ENCODE peak calls at places on chromosomes 5 and 9, in ten cellular contexts. R, T, K, V, E, I, A, G, Y and C are unnamed samples.

GRCh38 chr9:125262217-125262991 is 778 bp downstream of the GAPVD1 start:
- DNase-seq in R (no peak), I (no peak), G (no peak), K (no peak), Y (peak; percentile 35), E (no peak), T (no peak), V (no peak), A (no peak), C (no peak)

GRCh38 chr5:11227064-11227463 is 466.0 kb upstream of the DAP start:
- DNase-seq in Y (no peak), V (no peak), K (no peak), G (no peak), I (no peak), E (no peak), A (no peak), T (no peak), R (no peak), C (no peak)

GRCh38 chr5:77882670-77883257 is 106.6 kb upstream of the TBCA start:
- DNase-seq in Y (no peak), T (no peak), G (peak; percentile 83), V (peak; percentile 63), I (no peak), R (peak; percentile 81), K (no peak), E (no peak), A (no peak), C (peak; percentile 53)

GRCh38 chr9:114005371-114006154 is 72.5 kb downstream of the AMBP start:
- DNase-seq in Y (peak; percentile 8), R (no peak), V (no peak), E (peak; percentile 19), K (peak; percentile 3), T (peak; percentile 25), G (no peak), I (peak; percentile 24), A (no peak), C (no peak)

GRCh38 chr5:180233729-180234128 is 24.7 kb upstream of the RASGEF1C start:
- DNase-seq in V (no peak), R (no peak), A (no peak), G (no peak), E (no peak), I (no peak), K (no peak), Y (no peak), T (no peak), C (no peak)

GRCh38 chr5:82185842-82186241 is 92.3 kb downstream of the RPS23 start:
- DNase-seq in I (no peak), R (no peak), V (no peak), Y (no peak), G (no peak), E (no peak), K (no peak), T (no peak), A (no peak), C (no peak)

GRCh38 chr5:132753135-132753987 is 6.1 kb downstream of the CCNI2 start:
- DNase-seq in K (no peak), V (peak; percentile 20), G (no peak), Y (no peak), E (no peak), R (no peak), A (no peak), I (no peak), T (peak; percentile 28), C (no peak)

GRCh38 chr5:79971156-79971555 is 19.9 kb downstream of the MTX3 start:
- DNase-seq in I (no peak), A (no peak), G (peak; percentile 85), Y (no peak), R (peak; percentile 47), E (no peak), V (no peak), K (no peak), T (no peak), C (peak; percentile 83)

GRCh38 chr5:139652788-139653241 is 4.7 kb downstream of the CXXC5 start:
- DNase-seq in K (no peak), A (peak; percentile 14), E (no peak), I (no peak), T (no peak), Y (no peak), V (no peak), R (no peak), G (peak; percentile 26), C (no peak)

GRCh38 chr5:139654875-139655491 is 6.8 kb downstream of the CXXC5 start:
- DNase-seq in E (no peak), T (no peak), G (no peak), V (no peak), Y (no peak), A (peak; percentile 51), K (no peak), R (no peak), I (no peak), C (no peak)

GRCh38 chr5:139655727-139656271 is 7.7 kb downstream of the CXXC5 start:
- DNase-seq in A (peak; percentile 79), G (peak; percentile 29), I (no peak), Y (no peak), R (peak; percentile 63), T (no peak), E (peak; percentile 79), V (no peak), K (peak; percentile 77), C (peak; percentile 82)

GRCh38 chr5:139653616-139654015 is 5.5 kb downstream of the CXXC5 start:
- DNase-seq in R (no peak), T (no peak), I (no peak), E (no peak), Y (no peak), A (no peak), V (no peak), G (no peak), K (no peak), C (no peak)

DNA sequence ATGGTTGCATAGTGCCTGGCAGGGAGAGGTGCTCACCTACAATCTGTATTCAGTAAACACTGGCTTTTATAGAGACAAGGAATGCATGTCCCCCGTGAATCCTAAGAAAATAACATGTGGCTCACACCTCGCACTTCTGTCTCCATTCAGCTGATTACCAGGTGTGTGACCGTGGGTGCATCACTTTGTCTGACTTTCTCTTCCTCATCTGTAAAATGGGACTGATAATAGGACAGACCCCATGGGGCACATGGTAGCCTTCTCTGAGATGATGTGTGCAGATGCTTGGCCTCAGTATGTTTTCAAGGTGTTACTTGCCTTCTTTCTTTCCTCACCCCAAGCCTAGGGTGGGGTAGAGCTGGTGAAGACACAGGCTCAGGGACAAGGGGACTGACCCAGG is 6.3 kb downstream of the CXXC5 start:
- DNase-seq in Y (no peak), E (no peak), G (no peak), K (no peak), I (no peak), A (no peak), T (no peak), V (no peak), R (no peak), C (no peak)
- H3K4me3 ChIP-seq in Y (no peak overlapping the region), E (no peak overlapping the region), G (no peak overlapping the region), K (no peak overlapping the region), I (no peak overlapping the region), A (peak overlapping the region; percentile 90), T (no peak overlapping the region), V (no peak overlapping the region), R (no peak overlapping the region), C (no peak overlapping the region)

DNA sequence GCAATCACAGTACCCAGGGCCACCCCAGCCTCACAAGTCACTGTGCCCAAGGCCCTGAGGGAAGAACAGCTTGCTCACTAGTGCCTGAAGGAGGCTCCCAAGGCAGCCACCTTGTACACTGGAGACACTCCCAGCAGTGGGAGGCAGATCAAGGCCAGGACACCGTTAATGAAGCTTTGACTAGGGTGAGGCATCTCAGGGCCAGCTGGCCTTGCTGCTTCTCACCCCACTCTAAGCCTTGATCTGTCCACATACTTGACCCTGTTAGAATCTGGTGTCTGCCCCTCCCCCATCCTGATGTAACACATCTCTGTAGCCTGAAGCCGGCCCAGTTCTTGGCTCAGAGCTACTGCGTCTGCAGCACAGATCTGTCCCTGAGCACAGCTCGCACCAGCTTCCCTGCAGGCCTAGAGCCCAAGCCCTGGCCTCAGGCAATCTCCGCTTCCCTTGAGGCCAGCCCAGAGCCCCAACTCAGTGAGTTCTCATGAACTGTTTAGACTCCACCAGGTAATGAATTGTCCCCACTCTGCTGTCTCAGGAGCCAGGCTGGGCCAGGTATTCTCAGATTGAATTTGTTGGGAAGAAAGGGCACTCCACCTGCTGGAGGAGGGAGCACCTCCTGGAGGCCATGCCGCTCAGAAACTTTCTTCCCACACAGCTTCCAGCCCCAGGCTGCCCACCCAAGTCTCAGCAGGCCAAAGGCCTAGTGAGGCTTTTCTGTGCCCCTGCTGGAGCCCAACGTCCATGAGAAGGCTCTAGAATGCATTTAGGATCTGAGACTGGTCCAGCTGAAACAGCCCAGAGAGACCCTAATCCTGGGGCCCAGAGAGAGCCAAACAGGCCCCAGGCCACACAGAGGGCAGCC is 13.4 kb upstream of the JADE2 start:
- DNase-seq in R (peak; percentile 86), I (peak; percentile 93), K (peak; percentile 71), A (peak; percentile 72), T (peak; percentile 80), Y (no peak), V (peak; percentile 47), E (peak; percentile 93), G (peak; percentile 75), C (peak; percentile 87)
- TF ChIP-seq CTCF in R (no peak), I (peak; percentile 70), K (peak; percentile 22), A (peak; percentile 54), T (no peak), Y (no peak), V (no peak), E (peak; percentile 48), G (peak; percentile 15), C (peak; percentile 34)

GRCh38 chr5:143434261-143435206 is 31.0 kb upstream of the NR3C1 start:
- DNase-seq in G (peak; percentile 59), V (no peak), I (no peak), K (no peak), E (peak; percentile 85), T (no peak), A (no peak), R (no peak), Y (peak; percentile 55), C (no peak)

GRCh38 chr5:143433680-143434079 is 30.2 kb upstream of the NR3C1 start:
- DNase-seq in T (no peak), I (no peak), E (peak; percentile 65), Y (no peak), G (no peak), A (no peak), V (no peak), R (no peak), K (no peak), C (no peak)

GRCh38 chr5:143431789-143432188 is 28.3 kb upstream of the NR3C1 start:
- DNase-seq in G (no peak), A (no peak), R (no peak), T (no peak), I (no peak), E (no peak), K (no peak), V (no peak), Y (no peak), C (no peak)

GRCh38 chr5:143435207-143435657 is 31.7 kb upstream of the NR3C1 start:
- DNase-seq in V (peak; percentile 93), G (no peak), R (peak; percentile 20), T (peak; percentile 41), Y (peak; percentile 31), I (no peak), E (peak; percentile 50), K (peak; percentile 22), A (no peak), C (no peak)

GRCh38 chr5:143432658-143433239 is 29.3 kb upstream of the NR3C1 start:
- DNase-seq in I (no peak), R (no peak), V (no peak), G (no peak), K (no peak), T (no peak), Y (no peak), E (peak; percentile 70), A (no peak), C (no peak)
- H3K4me3 ChIP-seq in I (no peak overlapping the region), R (no peak overlapping the region), V (no peak overlapping the region), G (no peak overlapping the region), K (no peak overlapping the region), T (no peak overlapping the region), Y (no peak overlapping the region), E (peak overlapping the region; percentile 46), A (no peak overlapping the region), C (no peak overlapping the region)

GRCh38 chr5:33937017-33937699 is 972 bp downstream of the RXFP3 start:
- DNase-seq in R (no peak), A (no peak), E (no peak), I (no peak), Y (no peak), G (no peak), T (no peak), K (no peak), V (no peak), C (no peak)

GRCh38 chr5:33937700-33938506 is 1.7 kb downstream of the RXFP3 start:
- DNase-seq in I (no peak), Y (no peak), V (no peak), A (no peak), R (no peak), E (no peak), T (no peak), K (no peak), G (no peak), C (no peak)

GRCh38 chr5:33936381-33937016 is at the start of gene RXFP3:
- DNase-seq in I (no peak), R (peak; percentile 45), A (no peak), V (no peak), T (no peak), G (peak; percentile 37), E (no peak), Y (no peak), K (no peak), C (peak; percentile 28)

GRCh38 chr5:33933723-33934544 is 2.3 kb upstream of the RXFP3 start:
- DNase-seq in V (no peak), T (no peak), A (no peak), Y (no peak), I (no peak), K (no peak), G (peak; percentile 44), R (no peak), E (no peak), C (peak; percentile 6)

DNA sequence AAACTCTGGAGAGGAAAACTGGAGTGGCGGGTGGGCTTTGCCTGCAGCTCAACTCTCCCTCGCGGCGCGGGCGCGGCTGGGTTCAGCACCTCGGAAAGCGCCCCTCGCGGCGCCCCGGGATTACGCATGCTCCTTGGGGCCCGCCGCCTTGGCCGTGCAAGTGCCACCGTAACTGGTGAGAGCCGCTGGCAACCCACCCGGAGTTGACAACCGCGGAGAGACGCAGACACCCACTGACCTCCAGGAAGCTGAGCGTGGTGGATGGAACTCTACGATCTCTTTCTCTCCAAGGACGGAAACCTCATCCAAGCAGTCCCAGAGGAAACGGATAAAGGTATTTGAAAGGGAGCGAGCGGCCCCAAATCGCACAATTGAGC is 194 bp upstream of the RXFP3 start:
- DNase-seq in V (peak; percentile 33), G (peak; percentile 47), R (peak; percentile 70), I (no peak), K (peak; percentile 48), A (peak; percentile 51), T (no peak), E (peak; percentile 55), Y (peak; percentile 38), C (peak; percentile 51)
- TF ChIP-seq CTCF in V (no peak), G (no peak), R (no peak), I (no peak), K (peak; percentile 18), A (peak; percentile 46), T (no peak), E (peak; percentile 13), Y (no peak), C (no peak)